ENCODE peak calls at places on chromosomes 3 and 15, in six cellular contexts. K is NCI-H774; R is iris pigment epithelial cell; V is activated T-helper 1 cell treated with anti-CD3 and anti-CD28 coated beads, Interleukin-12 subunit alpha, Interleukin-12 subunit beta, Interleukin-2, Interleukin-4 antibody, amounts not matched to agents 30 ng/mL and 10 ng/mL and 1 ng/mL, durations not matched to agents 14 hours and 24 hours and 36 hours; S is Calu3; P is posterior cingulate gyrus. X is an unnamed sample.

GRCh38 chr3:50850639-50851511 is 176.1 kb downstream of the DOCK3 start:
- DNase-seq in V (no peak), K (no peak), S (no peak), P (no peak), R (no peak), X (no peak)

GRCh38 chr3:128584412-128585020 is 66.1 kb downstream of the RPN1 start:
- DNase-seq in R (peak), V (no peak), P (peak), K (peak), S (peak), X (peak)

GRCh38 chr3:133891662-133892389 is 3.9 kb downstream of the RAB6B start:
- DNase-seq in K (no peak), P (no peak), R (no peak), V (no peak), S (no peak), X (no peak)

GRCh38 chr15:58138106-58138505 is at the start of gene AQP9:
- DNase-seq in S (no peak), P (no peak), V (no peak), R (no peak), K (no peak), X (no peak)

GRCh38 chr15:32872606-32873291 is 154.9 kb downstream of the GREM1 start:
- DNase-seq in K (no peak), P (no peak), R (no peak), S (no peak), V (no peak), X (no peak)

GRCh38 chr3:109924196-109924595 is 586.9 kb upstream of the DPPA4 start:
- DNase-seq in V (no peak), R (no peak), K (no peak), P (no peak), S (no peak), X (no peak)

GRCh38 chr15:99721104-99721778 is 12.0 kb downstream of the LYSMD4 start:
- DNase-seq in V (no peak), P (no peak), S (no peak), R (no peak), K (no peak), X (no peak)

GRCh38 chr3:136954980-136955780 is 2.6 kb upstream of the IL20RB start:
- DNase-seq in R (no peak), S (no peak), P (no peak), V (no peak), K (no peak), X (no peak)

GRCh38 chr15:31265871-31266711 is 60.5 kb upstream of the KLF13 start:
- DNase-seq in K (no peak), P (no peak), V (peak), S (no peak), R (no peak), X (peak)

GRCh38 chr3:155701882-155702465 is 42.9 kb downstream of the PLCH1 start:
- DNase-seq in R (peak), V (no peak), K (peak), P (no peak), S (no peak), X (no peak)

GRCh38 chr15:69795601-69796000 is 302.1 kb downstream of the TLE3 start:
- DNase-seq in V (no peak), R (no peak), P (no peak), K (no peak), S (no peak), X (no peak)

GRCh38 chr3:134360046-134360445 is 14.2 kb downstream of the AMOTL2 start:
- DNase-seq in P (no peak), S (no peak), K (no peak), R (no peak), V (no peak), X (no peak)

GRCh38 chr3:50652709-50653108 is 22.0 kb upstream of the DOCK3 start:
- DNase-seq in K (no peak), S (peak), V (no peak), R (peak), P (no peak), X (no peak)

GRCh38 chr3:138234401-138235179 is 47.5 kb downstream of the ARMC8 start:
- DNase-seq in P (no peak), K (no peak), S (no peak), R (peak), V (no peak), X (no peak)

GRCh38 chr3:57597973-57598351 is 818 bp upstream of the ARF4 start:
- DNase-seq in V (no peak), K (no peak), R (peak), P (no peak), S (no peak), X (no peak)

GRCh38 chr3:177589921-177590336 is 392.6 kb upstream of the TBL1XR1 start:
- DNase-seq in S (peak), K (peak), P (no peak), R (peak), V (no peak), X (no peak)

GRCh38 chr3:172285844-172286243 is 162.4 kb downstream of the GHSR start:
- DNase-seq in R (peak), S (no peak), P (no peak), K (no peak), V (no peak), X (no peak)

GRCh38 chr15:57458255-57458850 is 82.0 kb downstream of the CGNL1 start:
- DNase-seq in S (no peak), K (no peak), V (no peak), P (no peak), R (no peak), X (no peak)

X was measured in dorsolateral prefrontal cortex.